ENCODE peak calls at places on chromosomes 11 and 22, in seven cellular contexts. D is CD8-positive, alpha-beta memory T cell; U is immature natural killer cell; M is stimulated activated naive CD4-positive, alpha-beta T cell treated with Interleukin-2 at 50 U/mL for 16 hours; Z is Karpas-422; I is H7; Y is OCI-LY7. T is an unnamed sample.

GRCh38 chr11:73760066-73760679 is 701 bp downstream of the RAB6A start:
- DNase-seq in M (no peak), Y (peak), D (no peak), U (no peak), Z (peak), I (peak), T (no peak)

GRCh38 chr22:49618689-49618953 is 209.1 kb downstream of the BRD1 start:
- DNase-seq in I (no peak), M (no peak), D (no peak), U (no peak), Y (no peak), Z (no peak), T (no peak)

GRCh38 chr22:50418624-50419023 is 56.2 kb downstream of the SBF1 start:
- DNase-seq in Y (no peak), U (no peak), I (no peak), Z (no peak), D (no peak), M (no peak), T (no peak)

GRCh38 chr11:31757245-31757835 is 53.8 kb downstream of the PAX6 start:
- DNase-seq in I (no peak), D (no peak), Z (no peak), U (no peak), Y (no peak), M (no peak), T (no peak)

GRCh38 chr22:35299217-35299716 is 427 bp upstream of the TOM1 start:
- DNase-seq in D (no peak), M (peak), I (no peak), U (no peak), Z (no peak), Y (peak), T (no peak)

GRCh38 chr11:105265859-105266258 is 126.3 kb upstream of the CARD18 start:
- DNase-seq in Z (no peak), D (no peak), Y (no peak), U (no peak), I (no peak), M (no peak), T (no peak)

GRCh38 chr11:119044708-119045107 is 12.3 kb downstream of the HYOU1 start:
- DNase-seq in M (no peak), Y (no peak), U (no peak), Z (no peak), I (peak), D (no peak), T (no peak)

GRCh38 chr11:126615819-126616218 is 260.3 kb downstream of the ST3GAL4 start:
- DNase-seq in Z (no peak), U (no peak), D (no peak), Y (no peak), I (no peak), M (no peak), T (no peak)

GRCh38 chr11:64502634-64503033 is 88.4 kb upstream of the SLC22A12 start:
- DNase-seq in M (no peak), U (no peak), Z (peak), I (no peak), Y (no peak), D (no peak), T (no peak)

GRCh38 chr11:45021692-45022130 is 71.0 kb upstream of the TP53I11 start:
- DNase-seq in D (no peak), Y (no peak), M (no peak), Z (peak), I (peak), U (no peak), T (no peak)

GRCh38 chr22:46062971-46063631 is 86.1 kb upstream of the WNT7B start:
- DNase-seq in D (no peak), U (no peak), I (no peak), Y (no peak), Z (no peak), M (no peak), T (no peak)

GRCh38 chr11:121810291-121810690 is 305.7 kb downstream of the BLID start:
- DNase-seq in D (no peak), Z (no peak), I (no peak), U (no peak), M (no peak), Y (no peak), T (no peak)

GRCh38 chr11:31218847-31219246 is 150.7 kb downstream of the DCDC1 start:
- DNase-seq in D (no peak), Y (no peak), I (no peak), M (no peak), Z (no peak), U (no peak), T (no peak)

GRCh38 chr11:33480636-33481035 is 220.0 kb downstream of the C11orf91 start:
- DNase-seq in M (no peak), I (no peak), Y (no peak), U (no peak), D (no peak), Z (no peak), T (no peak)

GRCh38 chr11:116439480-116439759 is 333.4 kb downstream of the BUD13 start:
- DNase-seq in D (no peak), U (no peak), Y (no peak), Z (no peak), M (no peak), I (no peak), T (no peak)

GRCh38 chr22:27512283-27512761 is 289.2 kb downstream of the MN1 start:
- DNase-seq in M (no peak), I (no peak), U (no peak), Y (no peak), Z (no peak), D (no peak), T (no peak)

GRCh38 chr11:8773125-8773524 is 90.5 kb downstream of the RPL27A start:
- DNase-seq in U (no peak), D (no peak), I (no peak), Z (no peak), M (no peak), Y (no peak), T (no peak)

GRCh38 chr11:66371627-66372415 is at the start of gene SLC29A2:
- DNase-seq in D (peak), Z (peak), I (peak), Y (peak), M (peak), U (peak), T (peak)

GRCh38 chr22:19291218-19291579 is 320 bp downstream of the CLTCL1 start:
- DNase-seq in Z (no peak), D (no peak), M (peak), U (no peak), Y (no peak), I (peak), T (no peak)

GRCh38 chr11:6557063-6557462 is 46.4 kb downstream of the RRP8 start:
- DNase-seq in Y (no peak), M (no peak), I (no peak), D (no peak), U (no peak), Z (no peak), T (no peak)

GRCh38 chr11:83746921-83747585 is 460.9 kb upstream of the CCDC90B start:
- DNase-seq in I (no peak), D (no peak), Z (no peak), Y (no peak), U (no peak), M (no peak), T (no peak)

GRCh38 chr11:25758145-25758661 is 573.7 kb upstream of the ANO3 start:
- DNase-seq in U (no peak), D (no peak), M (no peak), Y (no peak), I (no peak), Z (no peak), T (no peak)

GRCh38 chr11:71563401-71563800 is 2.0 kb upstream of the KRTAP5-10 start:
- DNase-seq in Y (peak), U (no peak), M (no peak), I (peak), Z (peak), D (no peak), T (peak)

GRCh38 chr11:63805844-63806415 is 7.3 kb upstream of the SPINDOC start:
- DNase-seq in M (no peak), U (no peak), Y (no peak), Z (no peak), I (no peak), D (no peak), T (no peak)

GRCh38 chr11:25423436-25424184 is 908.3 kb upstream of the ANO3 start:
- DNase-seq in M (no peak), U (no peak), Y (no peak), I (peak), D (no peak), Z (no peak), T (no peak)

GRCh38 chr11:108886608-108887007 is 221.7 kb downstream of the DDX10 start:
- DNase-seq in M (no peak), I (no peak), Z (no peak), Y (no peak), D (no peak), U (no peak), T (no peak)

GRCh38 chr11:13042873-13043338 is 33.8 kb downstream of the RASSF10 start:
- DNase-seq in M (no peak), Z (no peak), I (no peak), U (no peak), Y (no peak), D (no peak), T (no peak)

GRCh38 chr22:19285831-19286230 is 5.7 kb downstream of the CLTCL1 start:
- DNase-seq in Z (peak), D (no peak), I (no peak), U (no peak), Y (no peak), M (no peak), T (no peak)

GRCh38 chr11:3083321-3083720 is 26.1 kb upstream of the CARS1 start:
- DNase-seq in M (no peak), Y (no peak), I (no peak), Z (no peak), U (no peak), D (no peak), T (no peak)